ENCODE peak calls at places on chromosomes 16 and 17, in five cellular contexts. J, G, O, R and B are unnamed samples.

GRCh38 chr17:42653179-42654124 is 5.6 kb upstream of the TUBG2 start:
- DNase-seq in J (peak; percentile 49), G (no peak), O (no peak), R (peak; percentile 88), B (no peak)

GRCh38 chr17:58702045-58702476 is 9.7 kb downstream of the RAD51C start:
- DNase-seq in J (no peak), G (no peak), O (no peak), R (no peak), B (no peak)

GRCh38 chr17:76492250-76492988 is 8.8 kb downstream of the RHBDF2 start:
- DNase-seq in J (peak; percentile 78), G (no peak), O (no peak), R (no peak), B (no peak)

GRCh38 chr16:57042157-57043111 is 49.9 kb upstream of the CPNE2 start:
- DNase-seq in J (no peak), G (no peak), O (peak; percentile 26), R (no peak), B (no peak)

GRCh38 chr16:63655846-63656245 is 1466.0 kb downstream of the CDH11 start:
- DNase-seq in J (no peak), G (no peak), O (no peak), R (no peak), B (no peak)

GRCh38 chr17:77634710-77635109 is 323.8 kb upstream of the TNRC6C start:
- DNase-seq in J (no peak), G (no peak), O (no peak), R (no peak), B (no peak)

GRCh38 chr16:16014329-16015224 is 65.2 kb downstream of the ABCC1 start:
- DNase-seq in J (peak; percentile 42), G (no peak), O (no peak), R (peak; percentile 66), B (no peak)

GRCh38 chr16:53968896-53969295 is 264.9 kb downstream of the FTO start:
- DNase-seq in J (no peak), G (no peak), O (no peak), R (peak; percentile 41), B (no peak)

GRCh38 chr16:82609140-82609539 is 17.6 kb upstream of the CDH13 start:
- DNase-seq in J (no peak), G (no peak), O (no peak), R (no peak), B (no peak)